ENCODE peak calls at places on chromosome 4, in six cellular contexts. Q is activated naive CD8-positive, alpha-beta T cell treated with anti-CD3 and anti-CD28 coated beads, Interleukin-2, amount 50 U/mL, for 16 hours; M is NCI-H2029; V is BE2C; U is activated T-cell treated with anti-CD3 and anti-CD28 coated beads, Interleukin-2, amount 50 U/mL, for 4 hours; J is NCI-H69. F is an unnamed sample.
A peak's percentile ranks its signal among the peaks of the same experiment; 100 is the strongest.

GRCh38 chr4:186882293-186882692 is 158.6 kb upstream of the FAT1 start:
- DNase-seq in U (no peak), V (no peak), J (no peak), Q (no peak), M (no peak), F (no peak)

GRCh38 chr4:153788064-153788418 is 842 bp downstream of the SFRP2 start:
- DNase-seq in Q (no peak), J (no peak), U (no peak), M (no peak), V (no peak), F (no peak)

GRCh38 chr4:26069218-26069617 is 155.2 kb downstream of the SMIM20 start:
- DNase-seq in J (peak; percentile 66), M (peak; percentile 15), U (no peak), V (no peak), Q (no peak), F (no peak)

GRCh38 chr4:66911898-66912297 is 633.4 kb downstream of the CENPC start:
- DNase-seq in U (no peak), J (peak; percentile 11), V (no peak), Q (no peak), M (no peak), F (no peak)

GRCh38 chr4:121669163-121669550 is 27.6 kb downstream of the ANXA5 start:
- DNase-seq in U (no peak), J (no peak), V (no peak), M (no peak), Q (no peak), F (no peak)

GRCh38 chr4:94551616-94552564 is 100.1 kb downstream of the PDLIM5 start:
- DNase-seq in U (no peak), Q (no peak), J (no peak), M (no peak), V (no peak), F (no peak)

GRCh38 chr4:169690787-169691186 is 67.0 kb downstream of the HPF1 start:
- DNase-seq in U (no peak), Q (no peak), V (no peak), M (no peak), J (no peak), F (no peak)

GRCh38 chr4:8292388-8293107 is 23.0 kb downstream of the HTRA3 start:
- DNase-seq in V (no peak), U (no peak), M (no peak), J (no peak), Q (no peak), F (no peak)

GRCh38 chr4:82287720-82288119 is 86.1 kb downstream of the HNRNPD start:
- DNase-seq in M (peak; percentile 46), U (no peak), Q (no peak), J (peak; percentile 17), V (no peak), F (no peak)

GRCh38 chr4:83381173-83381572 is 46.5 kb upstream of the HPSE start:
- DNase-seq in U (no peak), Q (no peak), J (no peak), V (no peak), M (no peak), F (no peak)

GRCh38 chr4:139453041-139453370 is 915 bp upstream of the RAB33B start:
- DNase-seq in Q (no peak), M (no peak), V (no peak), J (peak; percentile 86), U (peak; percentile 58), F (no peak)

GRCh38 chr4:39068907-39069306 is 6.9 kb downstream of the KLHL5 start:
- DNase-seq in J (no peak), V (no peak), Q (no peak), M (no peak), U (no peak), F (no peak)

GRCh38 chr4:8616831-8617230 is 24.3 kb downstream of the CPZ start:
- DNase-seq in M (no peak), J (no peak), V (no peak), U (no peak), Q (no peak), F (peak; percentile 25)

GRCh38 chr4:140372607-140373327 is 679 bp upstream of the SCOC start:
- DNase-seq in J (peak; percentile 60), V (no peak), Q (no peak), M (no peak), U (peak; percentile 15), F (no peak)

GRCh38 chr4:159012381-159012780 is 90.5 kb upstream of the RAPGEF2 start:
- DNase-seq in J (no peak), U (no peak), V (no peak), M (no peak), Q (no peak), F (no peak)

GRCh38 chr4:88009871-88010270 is 2.4 kb downstream of the PKD2 start:
- DNase-seq in J (no peak), Q (no peak), M (no peak), V (no peak), U (no peak), F (no peak)

GRCh38 chr4:81804849-81805248 is 333.1 kb upstream of the RASGEF1B start:
- DNase-seq in V (no peak), U (no peak), M (no peak), Q (no peak), J (no peak), F (no peak)

GRCh38 chr4:104989363-104989762 is 157.3 kb upstream of the TET2 start:
- DNase-seq in U (no peak), Q (no peak), V (no peak), M (peak; percentile 66), J (peak; percentile 72), F (no peak)

GRCh38 chr4:100278567-100278966 is 88.3 kb upstream of the DDIT4L start:
- DNase-seq in U (no peak), Q (no peak), J (no peak), M (no peak), V (no peak), F (no peak)

GRCh38 chr4:41887821-41888699 is 47.2 kb upstream of the TMEM33 start:
- DNase-seq in J (peak; percentile 16), V (peak; percentile 54), U (peak; percentile 27), M (no peak), Q (no peak), F (no peak)

GRCh38 chr4:74855879-74856278 is 61.6 kb upstream of the BTC start:
- DNase-seq in Q (no peak), J (no peak), V (no peak), U (no peak), M (no peak), F (no peak)

GRCh38 chr4:33060873-33061542 is 2340.8 kb downstream of the PCDH7 start:
- DNase-seq in U (no peak), V (peak; percentile 66), Q (no peak), J (peak; percentile 68), M (no peak), F (no peak)

GRCh38 chr4:168558587-168558986 is 61.7 kb downstream of the PALLD start:
- DNase-seq in M (no peak), Q (no peak), V (no peak), U (no peak), J (peak; percentile 17), F (no peak)